ENCODE peak calls at places on chromosomes 4 and X, in five cellular contexts. Q is MCF 10A, G is ovary, N is thyroid gland, U is GM13977. R is an unnamed sample.

GRCh38 chr4:48228887-48229462 is 40.7 kb downstream of the TEC start:
- DNase-seq in N (no peak), G (no peak), Q (peak), U (no peak), R (no peak)

GRCh38 chr4:40962551-40963185 is 212.9 kb downstream of the NSUN7 start:
- DNase-seq in N (no peak), U (no peak), Q (no peak), G (no peak), R (no peak)

GRCh38 chrX:123330229-123330942 is 146.3 kb downstream of the GRIA3 start:
- DNase-seq in Q (no peak), N (no peak), G (no peak), U (peak), R (no peak)

GRCh38 chr4:172489896-172490295 is 676.7 kb downstream of the GALNTL6 start:
- DNase-seq in N (no peak), Q (no peak), G (no peak), U (no peak), R (no peak)

GRCh38 chr4:140884431-140885058 is 128.4 kb upstream of the TBC1D9 start:
- DNase-seq in G (no peak), Q (peak), U (peak), N (peak), R (peak)

GRCh38 chr4:15648600-15648999 is 6.6 kb downstream of the FBXL5 start:
- DNase-seq in N (no peak), Q (no peak), U (no peak), G (no peak), R (no peak)

GRCh38 chr4:69408451-69408850 is 87.3 kb downstream of the UGT2B4 start:
- DNase-seq in N (no peak), Q (no peak), G (no peak), U (no peak), R (no peak)

GRCh38 chr4:158766419-158767044 is 2.3 kb upstream of the FNIP2 start:
- DNase-seq in G (no peak), U (no peak), N (no peak), Q (no peak), R (no peak)

GRCh38 chrX:149916745-149917392 is 12.5 kb upstream of the HSFX4 start:
- DNase-seq in Q (no peak), G (no peak), U (peak), N (no peak), R (no peak)

GRCh38 chr4:120056249-120056648 is 10.4 kb downstream of the MAD2L1 start:
- DNase-seq in N (no peak), Q (no peak), G (no peak), U (no peak), R (no peak)

GRCh38 chr4:2337131-2337723 is 75.3 kb upstream of the MXD4 start:
- DNase-seq in G (no peak), N (no peak), U (no peak), Q (no peak), R (no peak)

GRCh38 chrX:46180258-46180687 is 364.9 kb downstream of the ZNF674 start:
- DNase-seq in U (no peak), N (peak), Q (peak), G (no peak), R (no peak)

GRCh38 chrX:150983526-150984163 is 510 bp downstream of the HMGB3 start:
- DNase-seq in Q (no peak), U (peak), G (peak), N (no peak), R (peak)

GRCh38 chrX:69133561-69134542 is 31.4 kb downstream of the PJA1 start:
- DNase-seq in G (no peak), U (no peak), N (peak), Q (peak), R (peak)

GRCh38 chr4:185504098-185505047 is 30.9 kb downstream of the PDLIM3 start:
- DNase-seq in G (peak), N (peak), Q (no peak), U (no peak), R (peak)

GRCh38 chrX:148573119-148573518 is 72.7 kb downstream of the AFF2 start:
- DNase-seq in N (no peak), U (no peak), Q (no peak), G (no peak), R (peak)
- TF ChIP-seq CTCF in N (no peak), U (no peak), Q (no peak), G (no peak), R (no peak)

GRCh38 chr4:88528861-88529260 is 5.3 kb upstream of the PYURF start:
- DNase-seq in Q (peak), N (no peak), U (no peak), G (no peak), R (no peak)
- TF ChIP-seq CTCF in Q (peak), N (no peak), U (no peak), G (no peak), R (no peak)

GRCh38 chr4:87422104-87423052 is at the start of gene NUDT9:
- DNase-seq in G (peak), U (peak), N (peak), Q (peak), R (peak)
- TF ChIP-seq CTCF in G (no peak), U (no peak), N (no peak), Q (no peak), R (no peak)

GRCh38 chrX:154758696-154759095 is 4.0 kb upstream of the DKC1 start:
- DNase-seq in G (no peak), N (peak), Q (no peak), U (peak), R (no peak)

GRCh38 chrX:154761977-154762528 is 611 bp upstream of the DKC1 start:
- DNase-seq in Q (peak), G (peak), U (no peak), N (peak), R (no peak)

GRCh38 chrX:154762529-154763296 is at the start of gene DKC1:
- DNase-seq in G (peak), U (peak), N (peak), Q (peak), R (peak)
- TF ChIP-seq CTCF in G (no peak), U (no peak), N (no peak), Q (no peak), R (no peak)

DNA sequence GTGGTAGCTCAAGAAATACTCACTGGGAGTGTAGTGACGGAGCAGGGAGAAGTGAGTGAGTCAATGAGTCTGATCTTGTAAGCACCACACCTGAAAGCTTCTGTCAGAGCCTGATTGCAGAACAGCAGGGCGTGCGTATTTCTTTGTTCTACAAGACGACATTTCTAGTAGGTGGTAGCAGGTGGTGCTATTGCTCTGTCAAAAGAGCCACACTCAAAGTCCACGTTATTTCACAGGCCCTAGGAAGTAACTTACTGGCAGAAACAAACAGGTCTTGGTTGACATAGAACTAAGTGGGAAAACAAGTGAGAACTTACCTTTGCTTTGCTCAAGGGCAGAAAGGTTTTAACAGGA is 46.4 kb upstream of the SPRY1 start:
- DNase-seq in Q (peak), N (peak), G (no peak), U (no peak), R (no peak)
- TF ChIP-seq CTCF in Q (peak), N (peak), G (no peak), U (no peak), R (no peak)

GRCh38 chrX:47562615-47563243 is 1.7 kb downstream of the ARAF start:
- DNase-seq in U (no peak), Q (no peak), G (no peak), N (no peak), R (peak)
- TF ChIP-seq CTCF in U (peak), Q (peak), G (no peak), N (no peak), R (peak)

GRCh38 chr4:154126276-154126675 is 337.4 kb upstream of the SFRP2 start:
- DNase-seq in N (no peak), G (no peak), U (no peak), Q (peak), R (no peak)

GRCh38 chr4:154120690-154121089 is 331.8 kb upstream of the SFRP2 start:
- DNase-seq in U (no peak), G (no peak), N (no peak), Q (no peak), R (no peak)

GRCh38 chr4:154124539-154125255 is 335.8 kb upstream of the SFRP2 start:
- DNase-seq in Q (peak), N (no peak), G (no peak), U (no peak), R (no peak)

GRCh38 chr4:154123897-154124296 is 335.0 kb upstream of the SFRP2 start:
- DNase-seq in Q (no peak), U (no peak), N (no peak), G (no peak), R (no peak)

GRCh38 chr4:154125340-154125739 is 336.5 kb upstream of the SFRP2 start:
- DNase-seq in Q (no peak), G (no peak), N (no peak), U (no peak), R (no peak)
- TF ChIP-seq CTCF in Q (no peak), G (no peak), N (no peak), U (no peak), R (no peak)